ENCODE peak calls at places on chromosomes 12 and 14, in eight cellular contexts. E is heart left ventricle, S is right lobe of liver, G is HCT116, F is K562, V is A549, N is IMR-90, Y is body of pancreas. A is an unnamed sample.

GRCh38 chr14:45252356-45253069 is 489 bp downstream of the MIS18BP1 start:
- ATAC-seq in E (no peak), S (no peak), G (no peak), F (peak; percentile 52), V (no peak), N (no peak), Y (no peak), A (no peak)

GRCh38 chr12:108400060-108400459 is 60.9 kb upstream of the CMKLR1 start:
- ATAC-seq in E (no peak), S (no peak), G (no peak), F (no peak), V (no peak), N (no peak), Y (no peak), A (no peak)

GRCh38 chr12:106642991-106643390 is 60.2 kb downstream of the RFX4 start:
- ATAC-seq in E (no peak), S (no peak), G (peak; percentile 67), F (no peak), V (peak; percentile 69), N (no peak), Y (no peak), A (no peak)

GRCh38 chr12:92528586-92528985 is 174.2 kb upstream of the PLEKHG7 start:
- ATAC-seq in E (no peak), S (no peak), G (no peak), F (no peak), V (no peak), N (no peak), Y (no peak), A (no peak)

GRCh38 chr12:89657090-89657489 is 51.5 kb downstream of the ATP2B1 start:
- ATAC-seq in E (no peak), S (no peak), G (no peak), F (no peak), V (no peak), N (no peak), Y (no peak), A (no peak)

GRCh38 chr14:102362545-102363181 is at the start of the genes CINP and TECPR2:
- ATAC-seq in E (peak; percentile 98), S (peak; percentile 99), G (peak; percentile 97), F (peak; percentile 99), V (peak; percentile 98), N (peak; percentile 95), Y (peak; percentile 98), A (peak; percentile 100)

GRCh38 chr12:2877959-2878732 is 1.1 kb downstream of the RHNO1 start:
- ATAC-seq in E (no peak), S (peak; percentile 47), G (peak; percentile 37), F (peak; percentile 56), V (no peak), N (no peak), Y (no peak), A (no peak)

GRCh38 chr12:127300753-127301152 is 966.2 kb upstream of the TMEM132C start:
- ATAC-seq in E (no peak), S (no peak), G (no peak), F (no peak), V (no peak), N (no peak), Y (no peak), A (no peak)

GRCh38 chr14:35384386-35385041 is 20.0 kb downstream of the NFKBIA start:
- ATAC-seq in E (peak; percentile 45), S (peak; percentile 61), G (no peak), F (peak; percentile 63), V (peak; percentile 67), N (peak; percentile 85), Y (peak; percentile 39), A (peak; percentile 78)

GRCh38 chr14:59398841-59399240 is 66.3 kb downstream of the GPR135 start:
- ATAC-seq in E (no peak), S (no peak), G (no peak), F (peak; percentile 81), V (no peak), N (no peak), Y (no peak), A (no peak)

GRCh38 chr12:6689000-6689882 is at the start of gene ZNF384:
- ATAC-seq in E (peak; percentile 96), S (peak; percentile 93), G (peak; percentile 85), F (peak; percentile 88), V (peak; percentile 91), N (peak; percentile 83), Y (peak; percentile 92), A (peak; percentile 95)

GRCh38 chr14:56857206-56857605 is 46.9 kb upstream of the OTX2 start:
- ATAC-seq in E (no peak), S (no peak), G (no peak), F (no peak), V (no peak), N (no peak), Y (no peak), A (no peak)

GRCh38 chr12:102876883-102877282 is 40.2 kb downstream of the PAH start:
- ATAC-seq in E (no peak), S (no peak), G (peak; percentile 57), F (peak; percentile 40), V (no peak), N (no peak), Y (no peak), A (no peak)

GRCh38 chr14:95314609-95315008 is 5.1 kb downstream of the CLMN start:
- ATAC-seq in E (no peak), S (peak; percentile 72), G (peak; percentile 39), F (no peak), V (peak; percentile 61), N (no peak), Y (no peak), A (no peak)

GRCh38 chr14:64986578-64987571 is at the start of gene FNTB:
- ATAC-seq in E (peak; percentile 99), S (peak; percentile 97), G (peak; percentile 97), F (peak; percentile 99), V (peak; percentile 95), N (peak; percentile 96), Y (peak; percentile 96), A (peak; percentile 98)

GRCh38 chr14:52352546-52352945 is 38.4 kb downstream of the PTGER2 start:
- ATAC-seq in E (no peak), S (no peak), G (no peak), F (no peak), V (no peak), N (no peak), Y (no peak), A (no peak)

GRCh38 chr12:24797901-24798300 is 151.0 kb downstream of the BCAT1 start:
- ATAC-seq in E (no peak), S (no peak), G (no peak), F (no peak), V (no peak), N (no peak), Y (no peak), A (no peak)

GRCh38 chr14:100653409-100653808 is 66.2 kb upstream of the BEGAIN start:
- ATAC-seq in E (no peak), S (no peak), G (no peak), F (peak; percentile 62), V (no peak), N (no peak), Y (no peak), A (no peak)

GRCh38 chr12:27593266-27593665 is 69.3 kb downstream of the PPFIBP1 start:
- ATAC-seq in E (no peak), S (no peak), G (no peak), F (no peak), V (no peak), N (no peak), Y (no peak), A (peak; percentile 21)

GRCh38 chr12:53023-53734 is 13.4 kb upstream of the IQSEC3 start:
- ATAC-seq in E (no peak), S (no peak), G (no peak), F (no peak), V (no peak), N (no peak), Y (no peak), A (no peak)

GRCh38 chr12:13116259-13116658 is 12.8 kb upstream of the GSG1 start:
- ATAC-seq in E (peak; percentile 50), S (no peak), G (no peak), F (no peak), V (no peak), N (no peak), Y (no peak), A (peak; percentile 59)

GRCh38 chr12:3670083-3670620 is 82.8 kb downstream of the CRACR2A start:
- ATAC-seq in E (no peak), S (no peak), G (no peak), F (no peak), V (no peak), N (no peak), Y (no peak), A (no peak)

DNA sequence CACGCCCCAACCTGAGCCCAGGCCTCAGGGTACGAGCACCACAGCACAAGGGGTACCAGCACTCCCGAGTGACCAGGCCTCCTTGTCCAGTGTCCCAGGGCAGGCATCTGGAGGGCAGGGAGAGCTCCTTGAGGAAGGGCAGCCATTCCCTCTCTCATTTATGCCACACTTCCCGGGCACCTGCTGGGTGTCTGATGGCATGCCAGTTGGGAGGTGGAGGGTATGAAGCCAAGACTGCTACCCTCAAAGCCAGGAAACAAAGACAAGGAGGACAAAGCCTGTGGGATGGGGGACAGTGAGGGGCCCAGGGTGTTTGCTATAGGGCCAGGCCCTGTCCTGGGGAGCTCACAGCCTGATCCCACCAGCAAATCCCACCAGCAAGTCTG is 45.6 kb downstream of the CCDC88C start:
- ATAC-seq in E (no peak), S (no peak), G (no peak), F (no peak), V (no peak), N (no peak), Y (no peak), A (no peak)
- H3K4me1 ChIP-seq in E (peaks cover 64% of the 10 kb centered on the region), S (peaks cover 3% of the 10 kb centered on the region), G (peaks cover 4% of the 10 kb centered on the region), F (no peaks in the 10 kb centered on the region), V (no peaks in the 10 kb centered on the region), N (no peaks in the 10 kb centered on the region), Y (peaks cover 52% of the 10 kb centered on the region), A (peaks cover 5% of the 10 kb centered on the region)

GRCh38 chr14:31038521-31039166 is 12.5 kb upstream of the STRN3 start:
- ATAC-seq in E (no peak), S (peak; percentile 51), G (peak; percentile 85), F (peak; percentile 80), V (no peak), N (no peak), Y (no peak), A (no peak)
- TF ChIP-seq POLR2A in E (no peak), S (no peak), G (no peak), F (no peak), V (no peak), N (no peak), Y (no peak), A (no peak)

GRCh38 chr14:104681689-104682074 is 7.7 kb upstream of the INF2 start:
- ATAC-seq in E (peak; percentile 43), S (peak; percentile 47), G (peak; percentile 47), F (no peak), V (peak; percentile 37), N (peak; percentile 35), Y (peak; percentile 45), A (peak; percentile 58)
- H3K4me1 ChIP-seq in E (peaks cover 63% of the 10 kb centered on the region), S (peaks cover 50% of the 10 kb centered on the region), G (peaks cover 62% of the 10 kb centered on the region), F (peaks cover 31% of the 10 kb centered on the region), V (peaks cover 85% of the 10 kb centered on the region), N (peaks cover 43% of the 10 kb centered on the region), Y (peaks cover 46% of the 10 kb centered on the region), A (no peaks in the 10 kb centered on the region)

DNA sequence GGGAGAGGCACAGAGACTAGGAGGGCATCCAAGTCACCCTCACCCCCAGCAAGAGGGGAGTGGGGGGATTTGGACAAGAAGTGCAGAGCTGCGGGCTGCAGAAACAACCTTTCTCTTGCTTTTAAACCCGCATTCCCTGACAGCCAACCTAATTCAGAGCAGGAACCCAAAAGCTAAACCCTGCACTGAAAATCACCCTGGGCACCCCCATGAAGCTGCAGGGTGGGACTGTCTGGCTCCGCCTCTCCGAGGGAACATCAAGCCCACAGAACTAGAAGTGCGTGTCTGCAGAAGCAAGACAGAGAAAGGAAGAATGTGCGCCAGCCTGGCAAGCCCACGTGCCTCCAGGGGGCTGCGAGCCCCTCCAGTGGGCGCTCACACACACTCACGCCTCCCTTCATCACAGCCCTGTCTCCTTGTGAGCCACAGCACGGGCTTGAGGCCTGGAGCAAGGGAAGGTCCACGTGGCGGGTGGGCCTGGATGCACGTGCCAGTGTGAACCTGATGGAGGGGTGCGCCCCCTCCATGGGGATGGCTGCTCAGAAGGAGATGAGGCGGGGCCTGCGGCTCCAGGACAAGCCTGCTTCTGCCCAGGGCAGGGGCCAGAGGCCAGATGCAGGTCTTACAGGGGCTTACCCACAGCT is 27.8 kb upstream of the PNMA1 start:
- ATAC-seq in E (peak; percentile 9), S (no peak), G (no peak), F (peak; percentile 6), V (peak; percentile 6), N (peak; percentile 25), Y (no peak), A (no peak)
- TF ChIP-seq POLR2A in E (no peak), S (no peak), G (no peak), F (no peak), V (no peak), N (no peak), Y (no peak), A (no peak)

A was measured in gastroesophageal sphincter.